ENCODE peak calls at places on chromosomes 16 and 17, in ten cellular contexts. F is AG10803, Q is NCI-H1105, S is H54, Y is ELR, I is fibroblast of gingiva, C is non-pigmented ciliary epithelial cell, N is COR-L47, E is NCI-H1694 treated with DMSO at 0.1 percent for 48 hours, G is ureter. P is an unnamed sample.

GRCh38 chr17:36972186-36972686 is 23.5 kb downstream of the AATF start:
- DNase-seq in I (no peak), Q (no peak), N (no peak), E (no peak), C (no peak), Y (no peak), F (no peak), G (no peak), S (no peak), P (peak)

GRCh38 chr17:20171741-20172377 is 162.7 kb downstream of the SPECC1 start:
- DNase-seq in E (no peak), Y (no peak), G (no peak), I (no peak), N (no peak), S (no peak), C (no peak), Q (no peak), F (no peak), P (no peak)

GRCh38 chr17:2962236-2962635 is 101.2 kb downstream of the OR1D5 start:
- DNase-seq in F (no peak), S (no peak), G (peak), N (no peak), Y (no peak), C (no peak), Q (no peak), E (no peak), I (no peak), P (no peak)

GRCh38 chr16:11639925-11640899 is 28.0 kb upstream of the SNN start:
- DNase-seq in F (peak), Q (peak), I (peak), G (peak), C (peak), N (no peak), E (peak), S (peak), Y (peak), P (peak)

GRCh38 chr17:64707077-64707591 is 45.0 kb upstream of the SMURF2 start:
- DNase-seq in I (peak), G (peak), Q (no peak), E (no peak), N (no peak), C (peak), F (peak), Y (peak), S (peak), P (peak)

GRCh38 chr16:56990407-56991286 is 1.3 kb downstream of the NLRC5 start:
- DNase-seq in Y (no peak), G (no peak), F (no peak), E (no peak), N (no peak), I (no peak), Q (no peak), S (no peak), C (no peak), P (no peak)

GRCh38 chr16:70715113-70715711 is 29.4 kb upstream of the MTSS2 start:
- DNase-seq in Q (no peak), I (peak), S (peak), F (peak), C (no peak), N (no peak), G (peak), E (peak), Y (peak), P (peak)

GRCh38 chr17:47077576-47077975 is 98.5 kb upstream of the RPRML start:
- DNase-seq in C (no peak), Y (peak), E (no peak), G (no peak), S (peak), I (no peak), Q (no peak), F (no peak), N (no peak), P (no peak)

GRCh38 chr17:1745513-1746020 is 2.9 kb downstream of the SERPINF2 start:
- DNase-seq in F (no peak), S (no peak), N (no peak), I (no peak), G (no peak), E (no peak), Y (no peak), C (no peak), Q (no peak), P (no peak)

GRCh38 chr17:45775576-45776011 is 8.5 kb upstream of the CRHR1 start:
- DNase-seq in Q (peak), S (no peak), Y (no peak), I (no peak), F (peak), C (no peak), E (peak), G (no peak), N (peak), P (no peak)

GRCh38 chr17:80584171-80584905 is 39.7 kb downstream of the RPTOR start:
- DNase-seq in G (no peak), E (no peak), F (no peak), N (no peak), C (no peak), I (no peak), Q (no peak), S (no peak), Y (peak), P (no peak)

GRCh38 chr17:7252176-7253043 is at the start of gene ELP5:
- DNase-seq in N (peak), G (peak), E (peak), I (peak), S (peak), C (no peak), Q (peak), Y (peak), F (peak), P (peak)

GRCh38 chr17:40307001-40307690 is 1.8 kb upstream of the RARA start:
- DNase-seq in N (peak), C (no peak), Y (no peak), F (peak), S (no peak), G (peak), E (peak), I (peak), Q (peak), P (peak)

GRCh38 chr17:28228986-28229729 is 89.8 kb upstream of the TMEM97 start:
- DNase-seq in G (no peak), E (no peak), I (no peak), Y (no peak), Q (no peak), S (no peak), C (no peak), F (no peak), N (no peak), P (no peak)

GRCh38 chr16:57257455-57258070 is 12.5 kb downstream of the ARL2BP start:
- DNase-seq in N (no peak), F (no peak), G (no peak), E (no peak), Q (no peak), S (no peak), C (no peak), Y (no peak), I (no peak), P (no peak)

GRCh38 chr16:69939821-69940585 is 11.1 kb upstream of the CLEC18A start:
- DNase-seq in Q (no peak), I (no peak), F (no peak), Y (no peak), C (no peak), S (no peak), G (no peak), N (no peak), E (no peak), P (no peak)

GRCh38 chr17:44558349-44559287 is 1.3 kb downstream of the FZD2 start:
- DNase-seq in Y (peak), G (no peak), C (no peak), I (no peak), N (no peak), Q (no peak), F (no peak), E (no peak), S (no peak), P (no peak)

GRCh38 chr16:20260215-20261009 is 66.9 kb downstream of the GP2 start:
- DNase-seq in Q (no peak), C (no peak), F (no peak), I (no peak), G (no peak), S (no peak), N (no peak), E (no peak), Y (no peak), P (no peak)

GRCh38 chr16:84115919-84116719 is 623 bp downstream of the MBTPS1 start:
- DNase-seq in N (no peak), C (no peak), Y (peak), I (peak), E (no peak), Q (no peak), S (peak), F (peak), G (peak), P (no peak)

GRCh38 chr17:81924557-81925532 is 2.7 kb downstream of the MAFG start:
- DNase-seq in F (no peak), Y (no peak), G (no peak), E (no peak), S (no peak), Q (no peak), N (no peak), I (no peak), C (no peak), P (no peak)

GRCh38 chr17:33664116-33664840 is 371.2 kb upstream of the ASIC2 start:
- DNase-seq in F (no peak), Y (no peak), S (no peak), Q (no peak), I (no peak), N (no peak), E (no peak), C (no peak), G (no peak), P (no peak)

GRCh38 chr16:11627822-11628457 is 40.3 kb upstream of the SNN start:
- DNase-seq in E (no peak), G (peak), Q (no peak), N (no peak), F (peak), S (no peak), Y (peak), C (no peak), I (peak), P (no peak)

GRCh38 chr16:81940781-81941560 is 70.3 kb downstream of the SDR42E1 start:
- DNase-seq in E (peak), S (peak), C (peak), G (no peak), Q (peak), N (peak), I (peak), F (peak), Y (peak), P (peak)

GRCh38 chr17:27533874-27534815 is 77.9 kb downstream of the KSR1 start:
- DNase-seq in C (peak), G (no peak), I (peak), Y (peak), S (peak), E (no peak), N (no peak), F (peak), Q (no peak), P (no peak)

GRCh38 chr16:10616744-10617640 is 36.6 kb upstream of the EMP2 start:
- DNase-seq in E (peak), F (peak), Y (peak), S (peak), G (peak), I (peak), N (no peak), Q (peak), C (no peak), P (peak)

GRCh38 chr17:382644-383533 is 30.3 kb upstream of the RPH3AL start:
- DNase-seq in Y (peak), G (no peak), N (no peak), C (peak), E (peak), Q (no peak), S (no peak), I (peak), F (peak), P (peak)

GRCh38 chr16:3020604-3021448 is 658 bp downstream of the TNFRSF12A start:
- DNase-seq in Q (no peak), I (peak), E (no peak), F (peak), C (peak), N (no peak), S (peak), G (peak), Y (peak), P (peak)

GRCh38 chr17:4026255-4026654 is 62.0 kb upstream of the ATP2A3 start:
- DNase-seq in C (no peak), S (no peak), Y (no peak), E (no peak), G (no peak), Q (no peak), N (no peak), F (no peak), I (no peak), P (no peak)

GRCh38 chr16:64983983-64984382 is 137.9 kb downstream of the CDH11 start:
- DNase-seq in Y (peak), E (peak), G (peak), N (peak), C (peak), I (peak), Q (peak), S (peak), F (peak), P (peak)

GRCh38 chr17:78396436-78397335 is 18.2 kb downstream of the PGS1 start:
- DNase-seq in N (no peak), S (no peak), Y (no peak), E (no peak), I (peak), Q (no peak), C (no peak), F (no peak), G (no peak), P (no peak)